ENCODE peak calls at places on chromosomes 6 and 20, in seven cellular contexts. One of them, this sample, is unnamed. For H3K27me3, the result is how much of the 10 kb centered on the place peaks cover.

GRCh38 chr6:170200458-170200891 is 90.4 kb downstream of the DLL1 start:
- DNase-seq in adrenal gland: no peak
- DNase-seq in CD8-positive, alpha-beta T cell: no peak
- DNase-seq in lower lobe of right lung: no peak
- DNase-seq in heart right ventricle: no peak
- DNase-seq in thyroid gland: no peak
- DNase-seq in prostate gland: peak
- DNase-seq in this sample: no peak

GRCh38 chr20:63315982-63316491 is 23.1 kb downstream of the COL20A1 start:
- DNase-seq in adrenal gland: no peak
- DNase-seq in CD8-positive, alpha-beta T cell: no peak
- DNase-seq in lower lobe of right lung: peak
- DNase-seq in heart right ventricle: no peak
- DNase-seq in thyroid gland: no peak
- DNase-seq in prostate gland: no peak
- DNase-seq in this sample: peak

GRCh38 chr6:32664827-32665362 is 1.6 kb downstream of the HLA-DQB1 start:
- DNase-seq in adrenal gland: no peak
- DNase-seq in CD8-positive, alpha-beta T cell: peak
- DNase-seq in lower lobe of right lung: peak
- DNase-seq in heart right ventricle: peak
- DNase-seq in thyroid gland: no peak
- DNase-seq in prostate gland: no peak
- DNase-seq in this sample: peak

GRCh38 chr6:31094389-31094881 is 17.9 kb downstream of the C6orf15 start:
- DNase-seq in adrenal gland: no peak
- DNase-seq in CD8-positive, alpha-beta T cell: peak
- DNase-seq in lower lobe of right lung: no peak
- DNase-seq in heart right ventricle: no peak
- DNase-seq in thyroid gland: no peak
- DNase-seq in prostate gland: peak
- DNase-seq in this sample: no peak

GRCh38 chr6:126625019-126625418 is 285.1 kb downstream of the CENPW start:
- DNase-seq in adrenal gland: no peak
- DNase-seq in CD8-positive, alpha-beta T cell: no peak
- DNase-seq in lower lobe of right lung: no peak
- DNase-seq in heart right ventricle: no peak
- DNase-seq in thyroid gland: no peak
- DNase-seq in prostate gland: no peak
- DNase-seq in this sample: no peak

GRCh38 chr6:18388942-18389341 is 1.8 kb downstream of the RNF144B start:
- DNase-seq in adrenal gland: no peak
- DNase-seq in CD8-positive, alpha-beta T cell: no peak
- DNase-seq in lower lobe of right lung: no peak
- DNase-seq in heart right ventricle: no peak
- DNase-seq in thyroid gland: peak
- DNase-seq in prostate gland: peak
- DNase-seq in this sample: no peak

GRCh38 chr6:710601-711571 is 17.9 kb upstream of the EXOC2 start:
- DNase-seq in adrenal gland: peak
- DNase-seq in CD8-positive, alpha-beta T cell: peak
- DNase-seq in lower lobe of right lung: peak
- DNase-seq in heart right ventricle: peak
- DNase-seq in thyroid gland: peak
- DNase-seq in prostate gland: peak
- DNase-seq in this sample: peak

GRCh38 chr6:113820751-113821150 is 36.4 kb upstream of the MARCKS start:
- DNase-seq in adrenal gland: no peak
- DNase-seq in CD8-positive, alpha-beta T cell: no peak
- DNase-seq in lower lobe of right lung: no peak
- DNase-seq in heart right ventricle: no peak
- DNase-seq in thyroid gland: no peak
- DNase-seq in prostate gland: no peak
- DNase-seq in this sample: no peak

GRCh38 chr6:286681-287499 is 5.4 kb upstream of the DUSP22 start:
- DNase-seq in adrenal gland: no peak
- DNase-seq in CD8-positive, alpha-beta T cell: no peak
- DNase-seq in lower lobe of right lung: no peak
- DNase-seq in heart right ventricle: no peak
- DNase-seq in thyroid gland: no peak
- DNase-seq in prostate gland: no peak
- DNase-seq in this sample: no peak

GRCh38 chr6:140897349-140897748 is 1235.4 kb upstream of the GJE1 start:
- DNase-seq in adrenal gland: no peak
- DNase-seq in CD8-positive, alpha-beta T cell: no peak
- DNase-seq in lower lobe of right lung: no peak
- DNase-seq in heart right ventricle: no peak
- DNase-seq in thyroid gland: no peak
- DNase-seq in prostate gland: no peak
- DNase-seq in this sample: no peak

GRCh38 chr6:68978411-68978810 is 343.3 kb downstream of the ADGRB3 start:
- DNase-seq in adrenal gland: no peak
- DNase-seq in CD8-positive, alpha-beta T cell: no peak
- DNase-seq in lower lobe of right lung: no peak
- DNase-seq in heart right ventricle: no peak
- DNase-seq in thyroid gland: no peak
- DNase-seq in prostate gland: no peak
- DNase-seq in this sample: no peak

GRCh38 chr20:31594558-31595379 is 10.3 kb upstream of the ID1 start:
- DNase-seq in adrenal gland: no peak
- DNase-seq in CD8-positive, alpha-beta T cell: no peak
- DNase-seq in lower lobe of right lung: peak
- DNase-seq in heart right ventricle: peak
- DNase-seq in thyroid gland: no peak
- DNase-seq in prostate gland: no peak
- DNase-seq in this sample: no peak

GRCh38 chr6:52725530-52726192 is 37.6 kb downstream of the GSTA2 start:
- DNase-seq in adrenal gland: peak
- DNase-seq in CD8-positive, alpha-beta T cell: no peak
- DNase-seq in lower lobe of right lung: no peak
- DNase-seq in heart right ventricle: no peak
- DNase-seq in thyroid gland: no peak
- DNase-seq in prostate gland: peak
- DNase-seq in this sample: no peak

GRCh38 chr6:107543088-107543487 is 53.2 kb downstream of the SOBP start:
- DNase-seq in adrenal gland: no peak
- DNase-seq in CD8-positive, alpha-beta T cell: no peak
- DNase-seq in lower lobe of right lung: no peak
- DNase-seq in heart right ventricle: peak
- DNase-seq in thyroid gland: no peak
- DNase-seq in prostate gland: no peak
- DNase-seq in this sample: no peak

GRCh38 chr6:166381381-166381732 is 1.4 kb downstream of the MPC1 start:
- DNase-seq in adrenal gland: no peak
- DNase-seq in CD8-positive, alpha-beta T cell: no peak
- DNase-seq in lower lobe of right lung: no peak
- DNase-seq in heart right ventricle: no peak
- DNase-seq in thyroid gland: no peak
- DNase-seq in prostate gland: no peak
- DNase-seq in this sample: no peak

GRCh38 chr6:16758163-16758975 is 2.9 kb downstream of the ATXN1 start:
- DNase-seq in adrenal gland: no peak
- DNase-seq in CD8-positive, alpha-beta T cell: no peak
- DNase-seq in lower lobe of right lung: no peak
- DNase-seq in heart right ventricle: no peak
- DNase-seq in thyroid gland: peak
- DNase-seq in prostate gland: no peak
- DNase-seq in this sample: no peak

GRCh38 chr6:97053643-97054411 is 129.3 kb downstream of the KLHL32 start:
- DNase-seq in adrenal gland: no peak
- DNase-seq in CD8-positive, alpha-beta T cell: no peak
- DNase-seq in lower lobe of right lung: no peak
- DNase-seq in heart right ventricle: no peak
- DNase-seq in thyroid gland: no peak
- DNase-seq in prostate gland: no peak
- DNase-seq in this sample: no peak

GRCh38 chr6:95518630-95519227 is 58.6 kb upstream of the MANEA start:
- DNase-seq in adrenal gland: no peak
- DNase-seq in CD8-positive, alpha-beta T cell: no peak
- DNase-seq in lower lobe of right lung: no peak
- DNase-seq in heart right ventricle: no peak
- DNase-seq in thyroid gland: no peak
- DNase-seq in prostate gland: no peak
- DNase-seq in this sample: no peak

GRCh38 chr6:35213824-35214756 is at the start of gene SCUBE3:
- DNase-seq in adrenal gland: no peak
- DNase-seq in CD8-positive, alpha-beta T cell: no peak
- DNase-seq in lower lobe of right lung: no peak
- DNase-seq in heart right ventricle: no peak
- DNase-seq in thyroid gland: peak
- DNase-seq in prostate gland: no peak
- DNase-seq in this sample: no peak

GRCh38 chr6:101163611-101164010 is 229.9 kb upstream of the GRIK2 start:
- DNase-seq in adrenal gland: no peak
- DNase-seq in CD8-positive, alpha-beta T cell: no peak
- DNase-seq in lower lobe of right lung: no peak
- DNase-seq in heart right ventricle: no peak
- DNase-seq in thyroid gland: no peak
- DNase-seq in prostate gland: no peak
- DNase-seq in this sample: no peak

GRCh38 chr20:19338960-19339359 is 126.5 kb downstream of the SLC24A3 start:
- DNase-seq in adrenal gland: no peak
- DNase-seq in CD8-positive, alpha-beta T cell: no peak
- DNase-seq in lower lobe of right lung: no peak
- DNase-seq in heart right ventricle: no peak
- DNase-seq in thyroid gland: no peak
- DNase-seq in prostate gland: no peak
- DNase-seq in this sample: no peak

GRCh38 chr6:26441977-26442376 is 1.7 kb downstream of the BTN3A3 start:
- DNase-seq in adrenal gland: no peak
- DNase-seq in CD8-positive, alpha-beta T cell: no peak
- DNase-seq in lower lobe of right lung: no peak
- DNase-seq in heart right ventricle: no peak
- DNase-seq in thyroid gland: no peak
- DNase-seq in prostate gland: no peak
- DNase-seq in this sample: no peak
- H3K27ac ChIP-seq in adrenal gland: no peak
- H3K27ac ChIP-seq in CD8-positive, alpha-beta T cell: peak
- H3K27ac ChIP-seq in lower lobe of right lung: no peak
- H3K27ac ChIP-seq in heart right ventricle: no peak
- H3K27ac ChIP-seq in thyroid gland: no peak
- H3K27ac ChIP-seq in prostate gland: no peak
- H3K27ac ChIP-seq in this sample: no peak

GRCh38 chr20:22586645-22587310 is 2.4 kb upstream of the FOXA2 start:
- DNase-seq in adrenal gland: no peak
- DNase-seq in CD8-positive, alpha-beta T cell: no peak
- DNase-seq in lower lobe of right lung: peak
- DNase-seq in heart right ventricle: no peak
- DNase-seq in thyroid gland: peak
- DNase-seq in prostate gland: peak
- DNase-seq in this sample: no peak
- TF ChIP-seq CTCF in adrenal gland: peak
- TF ChIP-seq CTCF in CD8-positive, alpha-beta T cell: no peak
- TF ChIP-seq CTCF in lower lobe of right lung: peak
- TF ChIP-seq CTCF in heart right ventricle: peak
- TF ChIP-seq CTCF in thyroid gland: peak
- TF ChIP-seq CTCF in prostate gland: peak
- TF ChIP-seq CTCF in this sample: peak

DNA sequence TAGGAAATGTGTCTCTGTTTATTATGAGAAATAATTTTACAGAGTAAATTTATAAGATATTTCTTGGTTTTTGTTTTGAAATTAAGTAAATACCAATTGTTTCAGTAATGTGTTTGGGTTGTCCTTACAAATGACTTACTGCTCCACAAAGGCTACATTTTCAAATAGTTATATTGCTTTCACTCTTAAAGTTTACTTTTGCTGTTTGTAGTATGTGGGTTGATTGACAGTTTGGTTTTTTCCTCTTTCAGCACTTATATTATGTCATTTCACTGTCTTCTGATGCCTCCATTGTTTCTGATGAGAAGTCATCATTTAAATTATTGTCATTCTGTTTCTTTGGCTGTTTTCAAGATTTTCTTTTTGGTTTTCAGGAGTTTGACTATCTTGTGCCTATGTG is 34.9 kb upstream of the SUMO4 start:
- DNase-seq in adrenal gland: no peak
- DNase-seq in CD8-positive, alpha-beta T cell: no peak
- DNase-seq in lower lobe of right lung: no peak
- DNase-seq in heart right ventricle: no peak
- DNase-seq in thyroid gland: no peak
- DNase-seq in prostate gland: no peak
- DNase-seq in this sample: no peak
- H3K27me3 ChIP-seq in adrenal gland: under half
- H3K27me3 ChIP-seq in CD8-positive, alpha-beta T cell: under half
- H3K27me3 ChIP-seq in lower lobe of right lung: under half
- H3K27me3 ChIP-seq in heart right ventricle: under half
- H3K27me3 ChIP-seq in thyroid gland: under half
- H3K27me3 ChIP-seq in prostate gland: under half
- H3K27me3 ChIP-seq in this sample: under half

GRCh38 chr20:23435675-23436539 is 3.6 kb upstream of the CSTL1 start:
- DNase-seq in adrenal gland: no peak
- DNase-seq in CD8-positive, alpha-beta T cell: no peak
- DNase-seq in lower lobe of right lung: no peak
- DNase-seq in heart right ventricle: peak
- DNase-seq in thyroid gland: peak
- DNase-seq in prostate gland: peak
- DNase-seq in this sample: no peak
- H3K27ac ChIP-seq in adrenal gland: no peak
- H3K27ac ChIP-seq in CD8-positive, alpha-beta T cell: no peak
- H3K27ac ChIP-seq in lower lobe of right lung: no peak
- H3K27ac ChIP-seq in heart right ventricle: no peak
- H3K27ac ChIP-seq in thyroid gland: no peak
- H3K27ac ChIP-seq in prostate gland: no peak
- H3K27ac ChIP-seq in this sample: no peak

DNA sequence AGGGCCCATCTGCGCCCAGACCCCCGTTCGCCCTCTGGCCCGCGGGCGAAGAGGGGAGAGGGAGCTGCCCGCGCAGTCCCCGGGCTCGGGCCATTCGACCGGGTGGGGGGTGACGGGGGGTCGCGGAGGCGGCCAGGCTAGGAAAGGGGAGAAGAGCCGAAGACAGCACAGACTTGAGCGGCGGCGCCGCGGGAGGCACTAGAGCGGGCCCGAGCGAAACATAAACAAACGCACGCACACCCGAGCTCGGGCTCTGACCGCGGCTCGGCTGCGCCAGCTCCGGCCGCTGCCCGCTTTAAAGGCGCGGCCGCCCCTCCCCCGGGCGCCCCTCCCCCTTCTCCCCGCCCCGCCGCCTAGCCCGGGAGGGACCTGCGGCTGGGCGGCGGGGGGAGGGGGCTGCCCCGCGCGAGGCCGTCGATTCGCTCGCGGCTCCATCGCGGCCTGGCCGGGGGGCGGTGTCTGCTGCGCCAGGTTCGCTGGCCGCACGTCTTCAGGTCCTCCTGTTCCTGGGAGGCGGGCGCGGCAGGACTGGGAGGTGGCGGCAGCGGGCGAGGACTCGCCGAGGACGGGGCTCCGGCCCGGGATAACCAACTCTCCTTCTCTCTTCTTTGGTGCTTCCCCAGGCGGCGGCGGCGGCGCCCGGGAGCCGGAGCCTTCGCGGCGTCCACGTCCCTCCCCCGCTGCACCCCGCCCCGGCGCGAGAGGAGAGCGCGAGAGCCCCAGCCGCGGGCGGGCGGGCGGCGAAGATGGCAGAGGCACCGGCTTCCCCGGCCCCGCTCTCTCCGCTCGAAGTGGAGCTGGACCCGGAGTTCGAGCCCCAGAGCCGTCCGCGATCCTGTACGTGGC is at the start of gene FOXO3:
- DNase-seq in adrenal gland: peak
- DNase-seq in CD8-positive, alpha-beta T cell: peak
- DNase-seq in lower lobe of right lung: peak
- DNase-seq in heart right ventricle: peak
- DNase-seq in thyroid gland: peak
- DNase-seq in prostate gland: peak
- DNase-seq in this sample: peak
- TF ChIP-seq CTCF in adrenal gland: no peak
- TF ChIP-seq CTCF in CD8-positive, alpha-beta T cell: no peak
- TF ChIP-seq CTCF in lower lobe of right lung: no peak
- TF ChIP-seq CTCF in heart right ventricle: no peak
- TF ChIP-seq CTCF in thyroid gland: no peak
- TF ChIP-seq CTCF in prostate gland: no peak
- TF ChIP-seq CTCF in this sample: peak